ENCODE peak calls at places on chromosomes 6 and 20, in six cellular contexts. One of them, this sample, is unnamed.

GRCh38 chr20:2763186-2763585 is 37.2 kb downstream of the CPXM1 start:
- DNase-seq in stimulated activated naive B cell treated with anti-CD40 and anti-IgM and Interleukin-4, amounts not matched to agents 10 μg/mL and 1 μg/mL and 100 μg/mL, for 72 hours: no peak
- DNase-seq in fibroblast of gingiva: no peak
- DNase-seq in NT2/D1: no peak
- DNase-seq in H4: no peak
- DNase-seq in heart left ventricle: no peak
- DNase-seq in this sample: no peak

GRCh38 chr6:25202505-25202904 is 76.7 kb upstream of the CARMIL1 start:
- DNase-seq in stimulated activated naive B cell treated with anti-CD40 and anti-IgM and Interleukin-4, amounts not matched to agents 10 μg/mL and 1 μg/mL and 100 μg/mL, for 72 hours: no peak
- DNase-seq in fibroblast of gingiva: peak; percentile 52
- DNase-seq in NT2/D1: no peak
- DNase-seq in H4: no peak
- DNase-seq in heart left ventricle: no peak
- DNase-seq in this sample: no peak

GRCh38 chr6:139647816-139648215 is 273.4 kb upstream of the CITED2 start:
- DNase-seq in stimulated activated naive B cell treated with anti-CD40 and anti-IgM and Interleukin-4, amounts not matched to agents 10 μg/mL and 1 μg/mL and 100 μg/mL, for 72 hours: no peak
- DNase-seq in fibroblast of gingiva: no peak
- DNase-seq in NT2/D1: no peak
- DNase-seq in H4: no peak
- DNase-seq in heart left ventricle: no peak
- DNase-seq in this sample: no peak

GRCh38 chr6:130147151-130147550 is 75.6 kb downstream of the SAMD3 start:
- DNase-seq in stimulated activated naive B cell treated with anti-CD40 and anti-IgM and Interleukin-4, amounts not matched to agents 10 μg/mL and 1 μg/mL and 100 μg/mL, for 72 hours: no peak
- DNase-seq in fibroblast of gingiva: no peak
- DNase-seq in NT2/D1: no peak
- DNase-seq in H4: no peak
- DNase-seq in heart left ventricle: no peak
- DNase-seq in this sample: no peak

GRCh38 chr6:118468682-118469465 is 79.2 kb upstream of the PLN start:
- DNase-seq in stimulated activated naive B cell treated with anti-CD40 and anti-IgM and Interleukin-4, amounts not matched to agents 10 μg/mL and 1 μg/mL and 100 μg/mL, for 72 hours: no peak
- DNase-seq in fibroblast of gingiva: no peak
- DNase-seq in NT2/D1: no peak
- DNase-seq in H4: peak; percentile 2
- DNase-seq in heart left ventricle: no peak
- DNase-seq in this sample: no peak

GRCh38 chr20:21514553-21515251 is 838 bp upstream of the NKX2-2 start:
- DNase-seq in stimulated activated naive B cell treated with anti-CD40 and anti-IgM and Interleukin-4, amounts not matched to agents 10 μg/mL and 1 μg/mL and 100 μg/mL, for 72 hours: no peak
- DNase-seq in fibroblast of gingiva: no peak
- DNase-seq in NT2/D1: no peak
- DNase-seq in H4: no peak
- DNase-seq in heart left ventricle: no peak
- DNase-seq in this sample: no peak

GRCh38 chr6:3740551-3741476 is 10.7 kb downstream of the PXDC1 start:
- DNase-seq in stimulated activated naive B cell treated with anti-CD40 and anti-IgM and Interleukin-4, amounts not matched to agents 10 μg/mL and 1 μg/mL and 100 μg/mL, for 72 hours: no peak
- DNase-seq in fibroblast of gingiva: peak; percentile 0
- DNase-seq in NT2/D1: no peak
- DNase-seq in H4: no peak
- DNase-seq in heart left ventricle: no peak
- DNase-seq in this sample: no peak

GRCh38 chr20:757509-757908 is 10.8 kb downstream of the SLC52A3 start:
- DNase-seq in stimulated activated naive B cell treated with anti-CD40 and anti-IgM and Interleukin-4, amounts not matched to agents 10 μg/mL and 1 μg/mL and 100 μg/mL, for 72 hours: no peak
- DNase-seq in fibroblast of gingiva: no peak
- DNase-seq in NT2/D1: no peak
- DNase-seq in H4: no peak
- DNase-seq in heart left ventricle: no peak
- DNase-seq in this sample: no peak

GRCh38 chr20:59670786-59671492 is 66.6 kb downstream of the PHACTR3 start:
- DNase-seq in stimulated activated naive B cell treated with anti-CD40 and anti-IgM and Interleukin-4, amounts not matched to agents 10 μg/mL and 1 μg/mL and 100 μg/mL, for 72 hours: no peak
- DNase-seq in fibroblast of gingiva: no peak
- DNase-seq in NT2/D1: no peak
- DNase-seq in H4: no peak
- DNase-seq in heart left ventricle: no peak
- DNase-seq in this sample: no peak

This sample was measured in SK-MEL-5.